ENCODE peak calls at places on chromosomes 13 and 19, in four cellular contexts. One of them, this sample, is unnamed.

GRCh38 chr19:58554494-58555368 is at the start of gene CHMP2A:
- DNase-seq in nephron progenitor cell: peak
- DNase-seq in mucosa of gallbladder: peak
- DNase-seq in cardiac muscle cell: peak
- DNase-seq in this sample: peak

GRCh38 chr19:55473613-55474012 is 2.8 kb upstream of the ZNF628 start:
- DNase-seq in nephron progenitor cell: no peak
- DNase-seq in mucosa of gallbladder: no peak
- DNase-seq in cardiac muscle cell: no peak
- DNase-seq in this sample: no peak

GRCh38 chr13:113916330-113916815 is 52.5 kb upstream of the GAS6 start:
- DNase-seq in nephron progenitor cell: no peak
- DNase-seq in mucosa of gallbladder: no peak
- DNase-seq in cardiac muscle cell: peak
- DNase-seq in this sample: no peak

GRCh38 chr19:45913874-45914830 is at the start of gene NANOS2:
- DNase-seq in nephron progenitor cell: peak
- DNase-seq in mucosa of gallbladder: no peak
- DNase-seq in cardiac muscle cell: peak
- DNase-seq in this sample: no peak

GRCh38 chr19:5434970-5435641 is 20.1 kb upstream of the ZNRF4 start:
- DNase-seq in nephron progenitor cell: no peak
- DNase-seq in mucosa of gallbladder: no peak
- DNase-seq in cardiac muscle cell: peak
- DNase-seq in this sample: peak

GRCh38 chr19:31344403-31344802 is 4.8 kb downstream of the TSHZ3 start:
- DNase-seq in nephron progenitor cell: no peak
- DNase-seq in mucosa of gallbladder: no peak
- DNase-seq in cardiac muscle cell: no peak
- DNase-seq in this sample: no peak

GRCh38 chr13:33191425-33192221 is 93.9 kb downstream of the STARD13 start:
- DNase-seq in nephron progenitor cell: no peak
- DNase-seq in mucosa of gallbladder: no peak
- DNase-seq in cardiac muscle cell: no peak
- DNase-seq in this sample: no peak

GRCh38 chr13:94608586-94608985 is 6.9 kb downstream of the GPR180 start:
- DNase-seq in nephron progenitor cell: no peak
- DNase-seq in mucosa of gallbladder: no peak
- DNase-seq in cardiac muscle cell: peak
- DNase-seq in this sample: no peak

GRCh38 chr13:76803831-76804230 is 82.4 kb downstream of the KCTD12 start:
- DNase-seq in nephron progenitor cell: no peak
- DNase-seq in mucosa of gallbladder: no peak
- DNase-seq in cardiac muscle cell: no peak
- DNase-seq in this sample: no peak